ENCODE peak calls at places on chromosomes 4 and X, in seven cellular contexts. K is Caco-2, J is colonic mucosa, X is ascending aorta, Z is AG09319, T is glutamatergic neuron, U is foreskin fibroblast. P is an unnamed sample.

GRCh38 chr4:184409911-184410692 is 64.2 kb downstream of the IRF2 start:
- DNase-seq in X (no peak), J (no peak), U (no peak), K (no peak), Z (no peak), T (no peak), P (no peak)

GRCh38 chrX:69103539-69103938 is 61.7 kb downstream of the PJA1 start:
- DNase-seq in Z (no peak), T (no peak), J (no peak), X (no peak), U (no peak), K (no peak), P (no peak)

GRCh38 chr4:69713593-69713992 is 46.8 kb downstream of the SULT1B1 start:
- DNase-seq in T (no peak), K (peak; percentile 6), X (no peak), J (no peak), Z (no peak), U (peak; percentile 73), P (no peak)

GRCh38 chr4:71882113-71882512 is 98.2 kb upstream of the GC start:
- DNase-seq in X (no peak), T (no peak), Z (no peak), J (no peak), U (no peak), K (peak; percentile 16), P (no peak)

GRCh38 chrX:152949114-152949513 is 44.8 kb downstream of the PNMA5 start:
- DNase-seq in U (no peak), Z (no peak), T (no peak), J (no peak), X (no peak), K (no peak), P (no peak)

GRCh38 chr4:3365871-3366842 is 73.3 kb downstream of the RGS12 start:
- DNase-seq in U (no peak), K (no peak), Z (no peak), X (no peak), T (no peak), J (no peak), P (no peak)

GRCh38 chr4:168999836-169000235 is 10.2 kb downstream of the CBR4 start:
- DNase-seq in J (no peak), T (no peak), U (no peak), Z (no peak), K (no peak), X (no peak), P (no peak)

GRCh38 chr4:176845636-176846035 is 52.9 kb upstream of the VEGFC start:
- DNase-seq in Z (no peak), K (no peak), J (no peak), X (no peak), T (no peak), U (peak; percentile 80), P (no peak)

GRCh38 chr4:36281384-36282106 is at the start of gene DTHD1:
- DNase-seq in K (no peak), J (no peak), Z (no peak), X (no peak), T (no peak), U (no peak), P (no peak)

GRCh38 chr4:73676881-73677323 is 56.7 kb upstream of the RASSF6 start:
- DNase-seq in T (no peak), J (no peak), U (peak; percentile 72), Z (no peak), K (no peak), X (no peak), P (no peak)

GRCh38 chr4:21447320-21448055 is 501.1 kb downstream of the KCNIP4 start:
- DNase-seq in X (no peak), T (no peak), Z (no peak), J (no peak), K (no peak), U (peak; percentile 1), P (no peak)

GRCh38 chrX:77622672-77623071 is 163.3 kb downstream of the ATRX start:
- DNase-seq in Z (no peak), T (no peak), X (no peak), J (no peak), U (no peak), K (no peak), P (no peak)

GRCh38 chrX:71665747-71666146 is 1.6 kb upstream of the LOC101059915 start:
- DNase-seq in X (no peak), K (no peak), U (no peak), J (no peak), Z (no peak), T (no peak), P (no peak)

GRCh38 chr4:147607463-147607862 is 9.7 kb upstream of the TMEM184C start:
- DNase-seq in J (no peak), U (no peak), X (no peak), Z (no peak), K (no peak), T (no peak), P (no peak)

GRCh38 chr4:147960971-147961370 is 229.1 kb downstream of the ARHGAP10 start:
- DNase-seq in J (no peak), K (no peak), Z (no peak), T (no peak), U (no peak), X (no peak), P (no peak)

GRCh38 chr4:57318694-57319093 is 208.5 kb upstream of the IGFBP7 start:
- DNase-seq in J (no peak), T (no peak), U (no peak), X (no peak), Z (no peak), K (no peak), P (no peak)

GRCh38 chr4:109128589-109128988 is 173.9 kb downstream of the COL25A1 start:
- DNase-seq in Z (no peak), J (no peak), X (no peak), K (no peak), T (no peak), U (no peak), P (no peak)

GRCh38 chrX:13007519-13008188 is 32.7 kb downstream of the TMSB4X start:
- DNase-seq in U (peak; percentile 68), T (no peak), K (no peak), X (no peak), J (no peak), Z (no peak), P (no peak)
- TF ChIP-seq CTCF in U (no peak), T (no peak), K (no peak), X (no peak), J (no peak), Z (no peak), P (no peak)

GRCh38 chrX:121323337-121323736 is 275.9 kb downstream of the GLUD2 start:
- DNase-seq in X (no peak), Z (no peak), T (no peak), K (no peak), U (no peak), J (no peak), P (no peak)

GRCh38 chrX:121322159-121322558 is 274.7 kb downstream of the GLUD2 start:
- DNase-seq in Z (no peak), K (no peak), J (no peak), T (no peak), X (no peak), U (peak; percentile 30), P (no peak)
- TF ChIP-seq CTCF in Z (peak; percentile 25), K (no peak), J (no peak), T (no peak), X (no peak), U (peak; percentile 9), P (peak; percentile 11)

GRCh38 chr4:98779021-98779420 is 120.6 kb upstream of the TSPAN5 start:
- DNase-seq in K (no peak), U (peak; percentile 10), J (no peak), Z (no peak), T (no peak), X (no peak), P (no peak)
- TF ChIP-seq CTCF in K (no peak), U (no peak), J (no peak), Z (no peak), T (no peak), X (no peak), P (no peak)

GRCh38 chrX:131895002-131895401 is 128.1 kb upstream of the STK26 start:
- DNase-seq in K (no peak), J (no peak), U (peak; percentile 1), T (no peak), Z (no peak), X (no peak), P (no peak)

GRCh38 chrX:131901581-131901980 is 121.5 kb upstream of the STK26 start:
- DNase-seq in U (no peak), X (no peak), Z (no peak), T (no peak), J (no peak), K (no peak), P (no peak)

GRCh38 chrX:131895807-131896206 is 127.3 kb upstream of the STK26 start:
- DNase-seq in K (no peak), X (no peak), U (no peak), T (no peak), J (no peak), Z (no peak), P (no peak)
- TF ChIP-seq CTCF in K (no peak), X (no peak), U (no peak), T (no peak), J (no peak), Z (no peak), P (no peak)

GRCh38 chr4:139142097-139142496 is 34.9 kb downstream of the ELF2 start:
- DNase-seq in U (no peak), K (no peak), T (no peak), X (no peak), Z (no peak), J (no peak), P (no peak)
- TF ChIP-seq CTCF in U (no peak), K (no peak), T (no peak), X (no peak), Z (no peak), J (no peak), P (no peak)

GRCh38 chr4:144316869-144317268 is 176.4 kb upstream of the GYPA start:
- DNase-seq in U (no peak), J (no peak), Z (no peak), X (no peak), T (no peak), K (no peak), P (peak; percentile 3)

GRCh38 chr4:144313370-144313769 is 172.9 kb upstream of the GYPA start:
- DNase-seq in X (no peak), T (no peak), J (no peak), U (no peak), K (no peak), Z (no peak), P (no peak)

DNA sequence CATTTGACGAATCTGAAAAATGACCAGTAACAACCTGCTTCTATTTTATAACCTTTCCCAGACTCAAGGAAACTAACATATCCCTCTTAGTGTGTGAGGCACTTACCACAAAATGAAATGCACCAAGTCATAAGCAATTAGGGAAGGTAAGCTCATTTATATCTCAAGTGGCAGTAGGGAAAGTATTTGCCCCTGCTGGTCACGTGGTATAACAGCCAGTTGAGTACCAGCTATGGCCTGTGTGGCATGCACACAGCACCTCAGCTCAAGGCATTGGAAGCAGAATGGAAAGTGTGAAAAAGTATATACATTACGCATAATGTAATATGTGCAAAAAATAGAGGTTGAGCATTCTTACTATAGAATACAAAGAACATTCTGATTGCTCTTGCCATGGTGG is 178.3 kb upstream of the GYPA start:
- DNase-seq in T (no peak), U (no peak), K (no peak), Z (no peak), J (no peak), X (no peak), P (no peak)
- TF ChIP-seq CTCF in T (peak; percentile 18), U (no peak), K (no peak), Z (no peak), J (no peak), X (no peak), P (no peak)

P was measured in GM13976.